ENCODE peak calls at places on chromosomes 11 and 22, in nine cellular contexts. L is transverse colon; O is GM13977; N is heart right ventricle; P is epithelial cell of proximal tubule; C is iris pigment epithelial cell; Q is activated CD4-positive, alpha-beta T cell treated with anti-CD3 and anti-CD28 coated beads, Interleukin-2, amount 50 U/mL, for 24 hours; S is NCI-H460; G is Caco-2. M is an unnamed sample.

GRCh38 chr22:32352681-32353080 is 5.0 kb upstream of the RFPL3 start:
- DNase-seq in L (no peak), Q (no peak), C (no peak), P (no peak), O (no peak), G (no peak), S (no peak), N (no peak), M (no peak)

GRCh38 chr11:45921561-45922424 is 663 bp upstream of the LARGE2 start:
- DNase-seq in N (no peak), O (peak), P (no peak), L (peak), S (no peak), G (peak), C (no peak), Q (no peak), M (no peak)

GRCh38 chr11:83257638-83258229 is 28.4 kb downstream of the CCDC90B start:
- DNase-seq in P (peak), L (no peak), Q (no peak), S (no peak), O (no peak), G (peak), N (no peak), C (peak), M (peak)

GRCh38 chr11:14585438-14585837 is 58.2 kb upstream of the PDE3B start:
- DNase-seq in P (no peak), Q (no peak), N (no peak), O (no peak), C (no peak), S (no peak), L (no peak), G (no peak), M (no peak)

GRCh38 chr22:43616645-43617044 is 195.5 kb downstream of the EFCAB6 start:
- DNase-seq in P (no peak), N (no peak), G (no peak), Q (no peak), L (peak), C (no peak), O (no peak), S (no peak), M (peak)

GRCh38 chr11:120089036-120090001 is 48.6 kb downstream of the TRIM29 start:
- DNase-seq in N (peak), G (no peak), L (no peak), Q (no peak), C (no peak), S (no peak), O (no peak), P (no peak), M (no peak)

GRCh38 chr11:11931461-11932055 is 76.9 kb downstream of the DKK3 start:
- DNase-seq in Q (peak), G (no peak), C (peak), S (peak), N (peak), O (peak), L (no peak), P (peak), M (peak)

GRCh38 chr11:102109896-102110760 is at the start of gene YAP1:
- DNase-seq in P (no peak), G (peak), C (peak), Q (peak), O (peak), S (peak), L (peak), N (peak), M (peak)

GRCh38 chr11:76163289-76163880 is 42.9 kb downstream of the WNT11 start:
- DNase-seq in O (no peak), P (no peak), L (no peak), G (no peak), Q (no peak), S (no peak), N (no peak), C (no peak), M (no peak)

GRCh38 chr11:65026810-65027209 is 429 bp upstream of the SNX15 start:
- DNase-seq in S (no peak), C (no peak), G (no peak), L (no peak), Q (no peak), N (no peak), O (no peak), P (peak), M (no peak)

GRCh38 chr22:19717691-19718254 is 3.5 kb downstream of the SEPTIN5 start:
- DNase-seq in Q (peak), G (no peak), O (peak), S (peak), N (peak), P (no peak), C (peak), L (peak), M (peak)

GRCh38 chr11:34219862-34220490 is 114.5 kb downstream of the NAT10 start:
- DNase-seq in N (no peak), G (no peak), Q (no peak), P (no peak), O (no peak), L (no peak), S (no peak), C (no peak), M (no peak)

GRCh38 chr22:37414288-37414687 is 13.0 kb downstream of the ELFN2 start:
- DNase-seq in C (no peak), O (no peak), S (no peak), N (no peak), Q (no peak), G (no peak), P (no peak), L (no peak), M (no peak)

GRCh38 chr11:132941024-132941646 is 591.2 kb downstream of the OPCML start:
- DNase-seq in L (no peak), S (peak), N (peak), G (no peak), P (no peak), C (peak), Q (no peak), O (peak), M (peak)

GRCh38 chr11:15318814-15319213 is 204.1 kb downstream of the INSC start:
- DNase-seq in P (no peak), L (no peak), N (no peak), G (no peak), C (no peak), S (no peak), O (no peak), Q (no peak), M (no peak)

GRCh38 chr22:48084041-48084748 is 1321.7 kb downstream of the TBC1D22A start:
- DNase-seq in L (no peak), G (no peak), Q (no peak), C (no peak), O (no peak), P (no peak), S (no peak), N (no peak), M (no peak)

GRCh38 chr11:94938399-94939055 is 34.8 kb downstream of the CWC15 start:
- DNase-seq in L (no peak), N (peak), Q (no peak), O (no peak), P (no peak), S (no peak), C (peak), G (no peak), M (no peak)

GRCh38 chr22:42816339-42816738 is 40.7 kb downstream of the ARFGAP3 start:
- DNase-seq in C (no peak), N (no peak), L (no peak), G (no peak), O (no peak), P (no peak), Q (no peak), S (no peak), M (no peak)

GRCh38 chr11:44524751-44525171 is 40.7 kb upstream of the CD82 start:
- DNase-seq in N (peak), C (peak), G (no peak), Q (no peak), L (no peak), P (no peak), S (no peak), O (no peak), M (no peak)

GRCh38 chr22:49670610-49671330 is 156.9 kb downstream of the BRD1 start:
- DNase-seq in O (no peak), P (no peak), C (no peak), L (peak), Q (no peak), S (no peak), G (no peak), N (peak), M (no peak)

GRCh38 chr11:68402355-68403031 is 58.1 kb upstream of the PPP6R3 start:
- DNase-seq in S (no peak), G (no peak), O (no peak), L (no peak), Q (no peak), N (no peak), P (no peak), C (no peak), M (no peak)

GRCh38 chr11:73957654-73958361 is 7.0 kb downstream of the DNAJB13 start:
- DNase-seq in Q (no peak), L (no peak), G (peak), S (no peak), O (no peak), C (no peak), N (no peak), P (no peak), M (no peak)

GRCh38 chr11:130728185-130729160 is 187.8 kb downstream of the SNX19 start:
- DNase-seq in L (no peak), C (no peak), S (no peak), Q (no peak), P (no peak), O (no peak), G (no peak), N (no peak), M (no peak)

M was measured in LoVo.